ENCODE peak calls at places on chromosomes 16 and 17, in ten cellular contexts. U is transverse colon; S is CD8-positive, alpha-beta T cell; Q is astrocyte of the spinal cord; L is heart right ventricle; G is pancreas; O is MCF 10A; I is tibial artery; P is GM13977; X is cardiac muscle cell. A is an unnamed sample.

GRCh38 chr17:18141210-18141803 is 32.8 kb downstream of the MYO15A start:
- DNase-seq in U (no peak), S (peak), Q (peak), L (peak), G (no peak), O (peak), I (no peak), P (peak), X (peak), A (no peak)

GRCh38 chr17:73071387-73071999 is 21.0 kb downstream of the SLC39A11 start:
- DNase-seq in U (no peak), S (no peak), Q (no peak), L (no peak), G (no peak), O (no peak), I (no peak), P (no peak), X (no peak), A (no peak)

GRCh38 chr16:24281466-24281865 is 25.3 kb downstream of the CACNG3 start:
- DNase-seq in U (no peak), S (no peak), Q (no peak), L (no peak), G (no peak), O (no peak), I (no peak), P (no peak), X (no peak), A (no peak)

GRCh38 chr16:65126845-65127624 is 5.2 kb upstream of the CDH11 start:
- DNase-seq in U (no peak), S (no peak), Q (no peak), L (no peak), G (no peak), O (no peak), I (no peak), P (no peak), X (no peak), A (no peak)

GRCh38 chr16:56547949-56548567 is 16.8 kb upstream of the MT4 start:
- DNase-seq in U (no peak), S (no peak), Q (no peak), L (no peak), G (no peak), O (peak), I (no peak), P (no peak), X (no peak), A (no peak)

GRCh38 chr16:73053379-73054130 is 5.6 kb upstream of the ZFHX3 start:
- DNase-seq in U (no peak), S (no peak), Q (peak), L (no peak), G (no peak), O (peak), I (no peak), P (no peak), X (no peak), A (no peak)

GRCh38 chr16:10937068-10937859 is 5.0 kb downstream of the DEXI start:
- DNase-seq in U (no peak), S (no peak), Q (no peak), L (no peak), G (no peak), O (no peak), I (no peak), P (no peak), X (no peak), A (no peak)

GRCh38 chr16:61834082-61834481 is 202.2 kb downstream of the CDH8 start:
- DNase-seq in U (no peak), S (no peak), Q (no peak), L (no peak), G (no peak), O (no peak), I (no peak), P (no peak), X (no peak), A (no peak)

DNA sequence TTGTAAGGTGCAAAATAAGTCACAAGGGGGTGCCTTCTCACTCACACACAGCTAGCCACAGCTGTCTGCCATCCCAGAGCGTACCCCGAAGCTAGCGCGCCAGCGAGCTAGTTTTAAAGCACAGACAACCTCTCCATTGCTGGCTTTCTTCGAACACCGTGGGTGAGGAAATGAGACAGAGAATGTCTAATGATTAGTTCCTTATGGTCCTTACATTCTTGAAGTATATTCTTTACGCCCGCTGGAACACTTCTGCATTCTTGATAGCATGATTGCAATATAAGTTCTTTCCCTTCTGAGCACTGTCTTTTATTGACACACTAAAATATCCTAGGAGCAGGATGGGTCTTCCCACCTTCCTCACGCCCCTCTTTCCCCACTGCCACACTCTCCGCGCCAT is 251.2 kb downstream of the NTN1 start:
- DNase-seq in U (no peak), S (no peak), Q (no peak), L (no peak), G (no peak), O (no peak), I (no peak), P (no peak), X (no peak), A (no peak)
- TF ChIP-seq CTCF in U (no peak), S (no peak), Q (no peak), L (no peak), G (no peak), O (no peak), I (no peak), P (no peak), X (no peak), A (no peak)

DNA sequence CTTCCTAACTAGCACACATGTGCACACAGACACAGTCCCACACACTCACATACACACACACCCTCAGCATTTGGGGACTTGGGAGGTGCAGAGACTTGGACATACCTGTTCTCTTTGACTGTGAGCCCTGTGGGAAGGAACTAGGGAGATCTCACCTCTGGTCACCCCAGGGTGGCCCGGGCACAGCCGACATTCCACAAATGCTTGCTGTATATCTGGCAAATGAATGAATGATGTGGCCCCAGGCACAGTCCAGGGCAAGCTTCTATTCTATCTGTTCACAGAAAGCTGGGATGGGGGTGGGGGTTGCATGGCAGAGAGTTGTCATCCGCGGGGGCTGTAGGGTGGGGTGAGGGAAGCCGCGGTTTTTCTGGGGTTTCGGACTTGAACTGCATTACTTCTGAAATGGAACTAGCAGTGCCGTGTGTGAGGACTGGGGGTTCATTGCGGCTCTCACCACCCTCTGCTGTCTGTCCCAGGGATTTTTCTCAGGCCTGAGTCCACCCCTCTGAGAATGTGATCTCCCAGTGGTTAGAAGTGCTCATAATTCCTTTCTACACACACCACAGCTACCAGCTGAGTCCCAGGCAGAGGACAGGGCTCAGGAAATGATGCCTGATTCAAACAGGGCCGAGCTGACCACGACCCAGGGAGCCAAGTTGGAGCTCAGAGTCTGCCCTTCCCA is 3.3 kb upstream of the RIPOR1 start:
- DNase-seq in U (no peak), S (no peak), Q (no peak), L (no peak), G (peak), O (no peak), I (no peak), P (no peak), X (no peak), A (no peak)
- TF ChIP-seq CTCF in U (no peak), S (no peak), Q (peak), L (no peak), G (no peak), O (no peak), I (no peak), P (no peak), X (no peak), A (no peak)

GRCh38 chr16:7086842-7087616 is 245.6 kb upstream of the RBFOX1 start:
- DNase-seq in U (no peak), S (no peak), Q (no peak), L (peak), G (no peak), O (no peak), I (no peak), P (no peak), X (peak), A (no peak)
- TF ChIP-seq CTCF in U (no peak), S (no peak), Q (no peak), L (peak), G (no peak), O (no peak), I (no peak), P (no peak), X (no peak), A (no peak)

GRCh38 chr17:27180322-27180721 is 113.6 kb upstream of the WSB1 start:
- DNase-seq in U (no peak), S (no peak), Q (no peak), L (no peak), G (no peak), O (no peak), I (no peak), P (no peak), X (no peak), A (no peak)
- TF ChIP-seq CTCF in U (no peak), S (no peak), Q (no peak), L (no peak), G (no peak), O (no peak), I (no peak), P (no peak), X (no peak), A (no peak)

GRCh38 chr16:2520784-2521577 is 810 bp downstream of the AMDHD2 start:
- DNase-seq in U (peak), S (peak), Q (no peak), L (peak), G (peak), O (peak), I (peak), P (peak), X (no peak), A (peak)
- TF ChIP-seq CTCF in U (no peak), S (no peak), Q (no peak), L (no peak), G (no peak), O (no peak), I (no peak), P (no peak), X (no peak), A (no peak)

GRCh38 chr16:88312732-88313131 is 70.0 kb upstream of the ZNF469 start:
- DNase-seq in U (no peak), S (no peak), Q (no peak), L (no peak), G (no peak), O (no peak), I (no peak), P (no peak), X (no peak), A (no peak)

GRCh38 chr16:88308441-88309173 is 74.2 kb upstream of the ZNF469 start:
- DNase-seq in U (no peak), S (no peak), Q (no peak), L (no peak), G (peak), O (no peak), I (no peak), P (no peak), X (no peak), A (no peak)

GRCh38 chr16:88309174-88309904 is 73.4 kb upstream of the ZNF469 start:
- DNase-seq in U (no peak), S (no peak), Q (no peak), L (no peak), G (peak), O (no peak), I (no peak), P (no peak), X (no peak), A (no peak)

GRCh38 chr16:88310796-88311605 is 71.8 kb upstream of the ZNF469 start:
- DNase-seq in U (no peak), S (no peak), Q (peak), L (no peak), G (peak), O (no peak), I (no peak), P (no peak), X (no peak), A (no peak)

DNA sequence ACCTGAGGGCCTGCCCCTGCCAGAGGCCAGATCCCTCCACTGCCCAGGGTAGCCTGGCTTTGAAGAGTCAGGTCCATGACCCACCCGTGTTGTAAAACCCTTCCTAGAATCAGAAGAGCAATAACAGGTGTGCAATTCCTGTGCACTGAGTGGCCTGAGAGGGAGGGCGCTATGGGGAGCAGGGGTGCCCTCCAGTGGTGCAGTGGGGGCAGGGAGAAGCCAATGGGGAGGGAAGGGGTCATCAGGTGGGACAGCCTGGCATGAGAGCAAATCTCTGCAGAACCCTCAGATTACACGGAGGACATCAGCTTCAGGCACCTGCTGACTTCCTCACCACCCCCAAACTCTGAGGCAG is 72.9 kb upstream of the ZNF469 start:
- DNase-seq in U (no peak), S (no peak), Q (no peak), L (no peak), G (peak), O (no peak), I (no peak), P (no peak), X (no peak), A (no peak)
- TF ChIP-seq CTCF in U (no peak), S (no peak), Q (peak), L (peak), G (no peak), O (peak), I (no peak), P (peak), X (peak), A (no peak)

DNA sequence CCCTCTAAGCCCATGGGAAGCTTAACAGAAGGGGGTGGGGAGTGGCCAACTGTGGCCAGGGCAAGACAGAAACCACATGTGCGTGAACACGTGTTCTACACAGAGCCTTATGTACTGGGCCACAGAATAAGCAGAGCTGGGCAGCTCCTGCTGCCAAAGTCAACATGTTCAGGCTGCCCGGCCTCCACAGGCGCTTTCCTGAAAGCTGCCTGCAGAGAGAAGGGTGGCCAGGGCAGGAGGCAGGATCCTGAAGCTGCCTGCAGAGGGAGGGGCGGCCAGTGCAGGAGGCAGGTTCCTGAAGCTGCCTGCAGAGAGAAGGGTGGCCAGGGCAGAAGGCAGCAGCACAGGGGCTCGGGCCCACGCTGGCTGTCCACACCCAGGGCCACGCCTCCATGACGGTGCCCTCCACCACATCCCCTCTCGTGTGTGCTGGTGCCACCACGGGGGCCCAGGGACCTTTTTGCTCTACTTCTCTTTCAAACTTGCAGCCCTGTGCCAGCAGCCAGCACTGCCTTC is 79.5 kb downstream of the ANKRD11 start:
- DNase-seq in U (peak), S (no peak), Q (peak), L (peak), G (peak), O (peak), I (peak), P (no peak), X (no peak), A (no peak)
- TF ChIP-seq CTCF in U (peak), S (no peak), Q (peak), L (peak), G (peak), O (no peak), I (peak), P (no peak), X (no peak), A (no peak)

DNA sequence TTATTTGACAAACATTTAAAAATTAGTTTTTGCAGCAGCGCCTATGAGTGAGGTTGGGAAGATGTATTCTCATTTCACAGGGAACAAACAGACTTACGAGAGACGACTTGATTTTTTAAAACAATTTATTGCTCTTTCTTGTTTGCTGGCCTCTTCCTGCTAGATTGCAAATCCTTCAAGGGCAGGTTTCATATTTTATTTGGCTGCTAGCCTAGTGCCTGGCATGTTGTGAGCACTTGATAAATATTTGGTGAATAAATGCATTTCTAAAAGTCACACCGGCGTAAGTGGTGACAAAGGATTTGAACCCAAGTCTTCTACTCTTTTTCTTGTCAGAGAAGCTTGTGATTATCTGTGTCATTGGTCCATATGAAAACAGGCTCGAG is 1.4 kb downstream of the WWP2 start:
- DNase-seq in U (no peak), S (no peak), Q (no peak), L (no peak), G (no peak), O (no peak), I (no peak), P (no peak), X (no peak), A (no peak)
- TF ChIP-seq CTCF in U (no peak), S (no peak), Q (no peak), L (no peak), G (no peak), O (no peak), I (no peak), P (no peak), X (no peak), A (no peak)

DNA sequence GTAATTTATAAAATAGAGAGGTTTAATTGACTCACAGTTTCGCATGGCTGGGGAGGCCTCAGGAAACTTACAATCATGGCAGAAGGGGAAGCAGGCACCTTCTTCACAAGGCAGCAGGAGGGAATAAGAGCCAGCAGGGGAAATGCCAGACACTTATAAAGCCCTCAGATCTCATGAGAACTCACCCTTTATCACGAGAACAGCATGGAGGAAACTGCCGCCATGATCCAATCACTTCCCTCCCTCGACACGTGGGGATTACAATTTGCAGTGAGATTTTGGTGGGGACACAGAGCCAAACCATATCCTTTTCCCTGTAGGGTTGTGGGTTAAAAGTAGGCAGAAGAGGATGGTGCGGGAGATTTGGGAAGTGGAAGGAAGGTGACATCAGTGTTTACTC is 101.4 kb downstream of the BMERB1 start:
- DNase-seq in U (no peak), S (no peak), Q (no peak), L (no peak), G (no peak), O (no peak), I (no peak), P (no peak), X (no peak), A (no peak)
- TF ChIP-seq CTCF in U (no peak), S (no peak), Q (no peak), L (no peak), G (no peak), O (no peak), I (no peak), P (no peak), X (no peak), A (no peak)

DNA sequence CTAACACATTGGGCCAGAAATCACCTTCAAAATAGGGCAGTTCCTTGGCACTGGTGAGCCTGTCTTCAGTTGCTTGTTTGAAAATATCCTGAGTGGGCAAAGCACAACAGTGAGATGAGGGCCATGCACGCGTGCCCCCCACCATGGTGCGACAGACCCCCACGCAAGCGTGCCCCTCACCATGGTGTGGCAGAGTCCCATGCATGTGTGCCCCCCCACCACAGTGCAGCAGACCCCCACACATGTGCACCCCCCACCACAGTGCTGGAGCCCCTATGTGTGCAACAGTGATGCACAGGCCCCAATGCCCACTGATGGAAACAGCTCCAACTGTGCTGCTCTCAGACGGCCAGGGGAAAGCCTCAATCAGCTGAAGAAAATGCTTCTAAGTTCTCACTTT is 18.8 kb upstream of the TRAP1 start:
- DNase-seq in U (no peak), S (no peak), Q (no peak), L (no peak), G (no peak), O (no peak), I (no peak), P (no peak), X (no peak), A (no peak)
- TF ChIP-seq CTCF in U (no peak), S (no peak), Q (no peak), L (no peak), G (no peak), O (no peak), I (no peak), P (no peak), X (no peak), A (no peak)

A was measured in natural killer cell.